ENCODE peak calls at places on chromosomes 12 and 14, in five cellular contexts. One of them, this sample, is unnamed.
A peak's percentile ranks its signal among the peaks of the same experiment; 100 is the strongest.

GRCh38 chr14:99173086-99173485 is 98.9 kb downstream of the BCL11B start:
- DNase-seq in GM12878: no peak
- DNase-seq in GM23338: no peak
- DNase-seq in K562: no peak
- DNase-seq in A549: no peak
- DNase-seq in this sample: no peak

GRCh38 chr14:64465208-64465821 is at the start of gene AKAP5:
- DNase-seq in GM12878: no peak
- DNase-seq in GM23338: peak; percentile 91
- DNase-seq in A549: peak; percentile 43
- DNase-seq in K562: peak; percentile 60
- DNase-seq in this sample: peak; percentile 1

GRCh38 chr12:6167327-6168280 is 32.6 kb upstream of the CD9 start:
- DNase-seq in A549: peak; percentile 44
- DNase-seq in GM12878: peak; percentile 62
- DNase-seq in GM23338: no peak
- DNase-seq in K562: peak; percentile 87
- DNase-seq in this sample: peak; percentile 82

GRCh38 chr12:33439587-33440011 is at the start of gene SYT10:
- DNase-seq in GM23338: peak; percentile 89
- DNase-seq in A549: no peak
- DNase-seq in GM12878: no peak
- DNase-seq in K562: peak; percentile 82
- DNase-seq in this sample: no peak

GRCh38 chr14:65222434-65222833 is 120.1 kb upstream of the MAX start:
- DNase-seq in K562: peak; percentile 65
- DNase-seq in A549: no peak
- DNase-seq in GM12878: no peak
- DNase-seq in GM23338: peak; percentile 84
- DNase-seq in this sample: peak; percentile 14

GRCh38 chr12:111788178-111788654 is 21.5 kb downstream of the ALDH2 start:
- DNase-seq in A549: no peak
- DNase-seq in GM23338: peak; percentile 36
- DNase-seq in GM12878: no peak
- DNase-seq in K562: peak; percentile 49
- DNase-seq in this sample: peak; percentile 78

GRCh38 chr12:69570545-69571399 is 14.5 kb upstream of the CCT2 start:
- DNase-seq in K562: peak; percentile 76
- DNase-seq in GM12878: peak; percentile 15
- DNase-seq in GM23338: peak; percentile 87
- DNase-seq in A549: peak; percentile 62
- DNase-seq in this sample: no peak

GRCh38 chr14:34055545-34055944 is 104.7 kb upstream of the EGLN3 start:
- DNase-seq in GM23338: no peak
- DNase-seq in GM12878: no peak
- DNase-seq in K562: no peak
- DNase-seq in A549: no peak
- DNase-seq in this sample: no peak

GRCh38 chr12:30044206-30044605 is 260.5 kb upstream of the TMTC1 start:
- DNase-seq in GM23338: no peak
- DNase-seq in A549: no peak
- DNase-seq in K562: no peak
- DNase-seq in GM12878: no peak
- DNase-seq in this sample: no peak

GRCh38 chr12:22794017-22794416 is 169.0 kb downstream of the ETNK1 start:
- DNase-seq in GM23338: no peak
- DNase-seq in GM12878: no peak
- DNase-seq in K562: no peak
- DNase-seq in A549: no peak
- DNase-seq in this sample: no peak

GRCh38 chr12:62530596-62530995 is 64.0 kb downstream of the MON2 start:
- DNase-seq in GM23338: no peak
- DNase-seq in GM12878: no peak
- DNase-seq in K562: no peak
- DNase-seq in A549: no peak
- DNase-seq in this sample: no peak

GRCh38 chr12:123813349-123813748 is 51.2 kb downstream of the DNAH10 start:
- DNase-seq in K562: no peak
- DNase-seq in GM12878: no peak
- DNase-seq in GM23338: no peak
- DNase-seq in A549: no peak
- DNase-seq in this sample: no peak

GRCh38 chr12:90174198-90174510 is 465.5 kb upstream of the ATP2B1 start:
- DNase-seq in GM23338: no peak
- DNase-seq in A549: no peak
- DNase-seq in K562: no peak
- DNase-seq in GM12878: peak; percentile 2
- DNase-seq in this sample: no peak

GRCh38 chr14:49622022-49622607 is 1.5 kb downstream of the MGAT2 start:
- DNase-seq in K562: no peak
- DNase-seq in A549: no peak
- DNase-seq in GM23338: no peak
- DNase-seq in GM12878: no peak
- DNase-seq in this sample: no peak

GRCh38 chr12:50201987-50202521 is 34.9 kb upstream of the CERS5 start:
- DNase-seq in GM23338: peak; percentile 74
- DNase-seq in GM12878: no peak
- DNase-seq in K562: no peak
- DNase-seq in A549: no peak
- DNase-seq in this sample: no peak

GRCh38 chr14:57982802-57983201 is 116.9 kb upstream of the SLC35F4 start:
- DNase-seq in GM23338: no peak
- DNase-seq in GM12878: no peak
- DNase-seq in A549: no peak
- DNase-seq in K562: no peak
- DNase-seq in this sample: no peak

GRCh38 chr12:60205500-60205899 is 609.7 kb downstream of the SLC16A7 start:
- DNase-seq in GM23338: peak; percentile 30
- DNase-seq in GM12878: no peak
- DNase-seq in K562: peak; percentile 17
- DNase-seq in A549: no peak
- DNase-seq in this sample: no peak

GRCh38 chr14:93936245-93936644 is 9.1 kb downstream of the FAM181A start:
- DNase-seq in GM12878: no peak
- DNase-seq in K562: peak; percentile 18
- DNase-seq in A549: peak; percentile 41
- DNase-seq in GM23338: peak; percentile 82
- DNase-seq in this sample: peak; percentile 48

GRCh38 chr12:49230176-49230575 is 34.7 kb upstream of the TUBA1C start:
- DNase-seq in GM23338: no peak
- DNase-seq in A549: no peak
- DNase-seq in GM12878: no peak
- DNase-seq in K562: no peak
- DNase-seq in this sample: no peak

GRCh38 chr12:111211910-111212757 is 156.8 kb downstream of the PHETA1 start:
- DNase-seq in K562: peak; percentile 27
- DNase-seq in GM23338: peak; percentile 83
- DNase-seq in A549: no peak
- DNase-seq in GM12878: no peak
- DNase-seq in this sample: no peak

GRCh38 chr14:63632932-63633514 is 8.6 kb downstream of the WDR89 start:
- DNase-seq in K562: peak; percentile 4
- DNase-seq in GM12878: no peak
- DNase-seq in A549: peak; percentile 43
- DNase-seq in GM23338: peak; percentile 48
- DNase-seq in this sample: no peak

GRCh38 chr12:125515887-125516286 is 450.7 kb downstream of the AACS start:
- DNase-seq in GM23338: no peak
- DNase-seq in GM12878: no peak
- DNase-seq in A549: no peak
- DNase-seq in K562: no peak
- DNase-seq in this sample: no peak

GRCh38 chr12:122072031-122072970 is 6.3 kb upstream of the MLXIP start:
- DNase-seq in K562: peak; percentile 84
- DNase-seq in A549: peak; percentile 66
- DNase-seq in GM23338: no peak
- DNase-seq in GM12878: no peak
- DNase-seq in this sample: no peak

GRCh38 chr12:92511776-92512175 is 191.0 kb upstream of the PLEKHG7 start:
- DNase-seq in GM12878: no peak
- DNase-seq in K562: no peak
- DNase-seq in A549: no peak
- DNase-seq in GM23338: no peak
- DNase-seq in this sample: no peak

GRCh38 chr12:89179983-89180382 is 172.3 kb downstream of the DUSP6 start:
- DNase-seq in K562: peak; percentile 19
- DNase-seq in A549: peak; percentile 31
- DNase-seq in GM23338: no peak
- DNase-seq in GM12878: no peak
- DNase-seq in this sample: peak; percentile 53

GRCh38 chr12:59452746-59453145 is 143.1 kb upstream of the SLC16A7 start:
- DNase-seq in K562: no peak
- DNase-seq in GM12878: no peak
- DNase-seq in GM23338: no peak
- DNase-seq in A549: no peak
- DNase-seq in this sample: no peak

GRCh38 chr12:27564612-27565213 is 40.7 kb downstream of the PPFIBP1 start:
- DNase-seq in GM23338: no peak
- DNase-seq in A549: no peak
- DNase-seq in K562: no peak
- DNase-seq in GM12878: no peak
- DNase-seq in this sample: no peak

GRCh38 chr12:10501031-10501430 is 4.7 kb upstream of the EIF2S3B start:
- DNase-seq in A549: no peak
- DNase-seq in K562: no peak
- DNase-seq in GM12878: no peak
- DNase-seq in GM23338: no peak
- DNase-seq in this sample: no peak

GRCh38 chr14:91847693-91848092 is 19.6 kb downstream of the TC2N start:
- DNase-seq in A549: no peak
- DNase-seq in GM12878: no peak
- DNase-seq in K562: no peak
- DNase-seq in GM23338: no peak
- DNase-seq in this sample: no peak

GRCh38 chr12:104426926-104427546 is 29.7 kb upstream of the CHST11 start:
- DNase-seq in GM23338: no peak
- DNase-seq in A549: no peak
- DNase-seq in K562: no peak
- DNase-seq in GM12878: no peak
- DNase-seq in this sample: no peak

DNA sequence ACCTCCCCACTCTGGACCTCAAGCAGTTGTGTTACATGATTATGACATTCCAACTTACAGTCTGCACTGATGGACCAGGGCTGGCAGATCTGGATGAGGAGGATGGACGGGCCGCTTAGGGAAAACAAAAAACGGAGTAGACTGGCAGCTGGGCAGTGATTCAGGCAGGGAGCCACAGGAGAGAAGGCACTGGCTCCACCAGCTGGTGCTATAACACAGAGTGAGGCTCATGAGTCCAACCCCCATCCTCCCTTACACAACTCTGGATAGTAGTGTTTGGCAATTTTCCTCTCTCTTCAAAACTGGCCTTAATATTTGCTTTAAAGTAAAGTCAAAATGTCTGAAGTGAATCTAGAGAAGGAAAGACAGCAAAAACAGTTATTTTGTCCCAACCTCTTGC is 9.7 kb upstream of the RIC8B start:
- DNase-seq in K562: no peak
- DNase-seq in A549: no peak
- DNase-seq in GM23338: no peak
- DNase-seq in GM12878: no peak
- DNase-seq in this sample: no peak
- TF ChIP-seq CTCF in K562: no peak
- TF ChIP-seq CTCF in A549: no peak
- TF ChIP-seq CTCF in GM23338: peak; percentile 51
- TF ChIP-seq CTCF in GM12878: no peak
- TF ChIP-seq CTCF in this sample: no peak

GRCh38 chr12:65194949-65195348 is 25.6 kb downstream of the LEMD3 start:
- DNase-seq in K562: no peak
- DNase-seq in GM23338: no peak
- DNase-seq in A549: no peak
- DNase-seq in GM12878: no peak
- DNase-seq in this sample: no peak

GRCh38 chr12:65195387-65196055 is 26.1 kb downstream of the LEMD3 start:
- DNase-seq in K562: no peak
- DNase-seq in GM23338: peak; percentile 38
- DNase-seq in A549: no peak
- DNase-seq in GM12878: no peak
- DNase-seq in this sample: no peak

GRCh38 chr12:65189028-65189718 is 19.8 kb downstream of the LEMD3 start:
- DNase-seq in K562: no peak
- DNase-seq in A549: no peak
- DNase-seq in GM12878: no peak
- DNase-seq in GM23338: no peak
- DNase-seq in this sample: no peak

GRCh38 chr12:65196762-65197567 is 27.6 kb downstream of the LEMD3 start:
- DNase-seq in A549: no peak
- DNase-seq in GM12878: no peak
- DNase-seq in GM23338: no peak
- DNase-seq in K562: no peak
- DNase-seq in this sample: no peak

GRCh38 chr12:65192963-65193516 is 23.7 kb downstream of the LEMD3 start:
- DNase-seq in A549: no peak
- DNase-seq in K562: peak; percentile 65
- DNase-seq in GM23338: no peak
- DNase-seq in GM12878: no peak
- DNase-seq in this sample: no peak
- TF ChIP-seq REST in A549: no peak
- TF ChIP-seq REST in K562: no peak
- TF ChIP-seq REST in GM23338: no peak
- TF ChIP-seq REST in GM12878: no peak
- TF ChIP-seq REST in this sample: no peak

DNA sequence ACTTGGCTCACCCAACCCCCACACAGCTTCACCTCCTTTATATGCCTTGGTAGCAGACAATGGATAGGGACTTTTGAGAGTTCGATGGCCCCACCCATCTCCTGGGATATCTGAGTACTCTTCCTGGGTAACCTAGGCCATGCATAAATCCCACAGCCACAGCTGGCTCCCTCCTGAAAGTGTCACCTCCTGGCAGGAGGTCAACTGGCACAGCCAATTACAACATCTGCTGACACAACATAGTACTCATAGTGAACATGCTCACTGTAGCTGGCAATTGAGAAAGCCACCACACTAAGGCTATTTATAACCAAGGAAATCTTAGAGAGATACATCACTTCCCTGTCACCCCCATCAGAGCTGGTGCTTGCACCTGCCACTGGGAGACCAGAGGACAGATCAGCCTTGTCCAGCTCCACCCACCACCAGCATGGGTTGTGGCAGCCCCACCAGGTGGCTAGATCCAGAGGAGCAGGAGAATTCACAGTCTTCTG is 410.0 kb downstream of the SYT1 start:
- DNase-seq in K562: no peak
- DNase-seq in GM12878: no peak
- DNase-seq in A549: no peak
- DNase-seq in GM23338: peak; percentile 50
- DNase-seq in this sample: no peak
- H3K27ac ChIP-seq in K562: no peak overlapping the region
- H3K27ac ChIP-seq in GM12878: no peak overlapping the region
- H3K27ac ChIP-seq in A549: no peak overlapping the region
- H3K27ac ChIP-seq in GM23338: no peak overlapping the region
- H3K27ac ChIP-seq in this sample: no peak overlapping the region

DNA sequence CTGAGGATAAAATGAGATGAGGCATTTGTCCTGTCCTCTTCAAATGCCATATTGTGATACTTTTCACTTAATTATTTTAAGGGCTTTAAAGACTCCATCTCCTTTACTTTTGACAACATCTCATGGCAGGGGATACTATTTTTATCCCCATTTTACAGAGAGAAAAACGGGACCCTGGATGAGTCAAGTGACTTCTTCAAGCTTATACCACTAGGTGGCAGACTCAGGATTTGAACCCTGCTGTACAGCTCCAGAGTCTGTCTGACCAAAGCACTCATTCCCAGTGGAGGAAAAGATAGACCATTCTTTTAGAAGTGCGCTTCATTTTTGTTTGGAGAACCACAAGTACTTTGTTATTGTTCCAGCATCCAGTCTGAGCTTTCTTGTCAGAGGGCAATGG is 1.7 kb upstream of the SMOC1 start:
- DNase-seq in A549: no peak
- DNase-seq in GM12878: no peak
- DNase-seq in GM23338: peak; percentile 64
- DNase-seq in K562: peak; percentile 23
- DNase-seq in this sample: no peak
- TF ChIP-seq CTCF in A549: peak; percentile 62
- TF ChIP-seq CTCF in GM12878: peak; percentile 53
- TF ChIP-seq CTCF in GM23338: peak; percentile 74
- TF ChIP-seq CTCF in K562: peak; percentile 30
- TF ChIP-seq CTCF in this sample: no peak